ENCODE peak calls at places on chromosomes 4 and X, in six cellular contexts. G is H1, H is IMR-90, O is H9, F is neuronal stem cell, L is mesenchymal stem cell. R is an unnamed sample.

GRCh38 chrX:39477438-39478120 is 620.2 kb downstream of the BCOR start:
- DNase-seq in H (no peak), L (peak; percentile 81), O (peak; percentile 88), F (no peak), G (peak; percentile 2), R (peak; percentile 87)

GRCh38 chr4:182504440-182504839 is 261.2 kb downstream of the TENM3 start:
- DNase-seq in F (no peak), L (no peak), O (no peak), H (no peak), G (no peak), R (no peak)

GRCh38 chrX:153667931-153668396 is 5.6 kb downstream of the PNCK start:
- DNase-seq in H (peak; percentile 64), L (peak; percentile 64), G (no peak), F (no peak), O (peak; percentile 79), R (peak; percentile 62)

GRCh38 chr4:43837171-43837570 is 611.4 kb downstream of the KCTD8 start:
- DNase-seq in O (no peak), H (no peak), F (no peak), L (no peak), G (no peak), R (peak; percentile 2)

GRCh38 chrX:17459008-17459407 is 84.0 kb downstream of the NHS start:
- DNase-seq in O (no peak), G (no peak), F (no peak), H (peak; percentile 61), L (no peak), R (no peak)

GRCh38 chr4:137393043-137393442 is 139.3 kb downstream of the PCDH18 start:
- DNase-seq in L (peak; percentile 16), O (no peak), G (no peak), F (peak; percentile 11), H (no peak), R (no peak)

GRCh38 chr4:177667687-177668086 is 225.4 kb upstream of the AGA start:
- DNase-seq in F (no peak), L (no peak), H (no peak), O (no peak), G (no peak), R (peak; percentile 25)

GRCh38 chr4:69984030-69984443 is 11.7 kb upstream of the STATH start:
- DNase-seq in H (no peak), F (no peak), O (no peak), G (no peak), L (no peak), R (no peak)

GRCh38 chrX:48864210-48864609 is 28.8 kb upstream of the PCSK1N start:
- DNase-seq in O (no peak), H (peak; percentile 62), G (no peak), L (peak; percentile 66), F (no peak), R (no peak)

GRCh38 chrX:39491548-39492297 is 606.0 kb downstream of the BCOR start:
- DNase-seq in H (no peak), F (no peak), O (no peak), L (no peak), G (no peak), R (no peak)

GRCh38 chr4:73055241-73055897 is 14.1 kb downstream of the COX18 start:
- DNase-seq in L (no peak), O (no peak), F (no peak), G (no peak), H (peak; percentile 13), R (no peak)

GRCh38 chrX:10041383-10041782 is 74.2 kb downstream of the CLDN34 start:
- DNase-seq in L (no peak), G (peak; percentile 38), F (no peak), O (peak; percentile 34), H (peak; percentile 8), R (no peak)

GRCh38 chr4:14338866-14339265 is 663.4 kb upstream of the CPEB2 start:
- DNase-seq in G (no peak), H (no peak), F (no peak), L (no peak), O (no peak), R (no peak)

GRCh38 chr4:98262431-98262830 is 1.2 kb downstream of the RAP1GDS1 start:
- DNase-seq in H (no peak), O (no peak), F (no peak), L (no peak), G (no peak), R (no peak)

GRCh38 chr4:82652062-82652461 is 90.3 kb upstream of the TMEM150C start:
- DNase-seq in L (no peak), H (peak; percentile 23), G (no peak), O (no peak), F (no peak), R (no peak)

GRCh38 chr4:6568689-6569332 is 6.2 kb upstream of the MAN2B2 start:
- DNase-seq in L (peak; percentile 78), O (no peak), F (no peak), G (no peak), H (peak; percentile 79), R (peak; percentile 13)

GRCh38 chr4:106317815-106318214 is 1.5 kb downstream of the AIMP1 start:
- DNase-seq in F (no peak), H (no peak), G (no peak), L (no peak), O (no peak), R (no peak)

GRCh38 chr4:89645512-89645911 is 191.4 kb downstream of the SNCA start:
- DNase-seq in F (no peak), O (no peak), H (no peak), L (no peak), G (no peak), R (no peak)

GRCh38 chrX:134999469-134999868 is 8.7 kb downstream of the SMIM10 start:
- DNase-seq in O (no peak), F (no peak), G (no peak), L (peak; percentile 56), H (peak; percentile 69), R (no peak)

GRCh38 chr4:184385705-184386141 is 88.6 kb downstream of the IRF2 start:
- DNase-seq in F (no peak), H (no peak), L (no peak), O (peak; percentile 33), G (no peak), R (no peak)

GRCh38 chr4:145734576-145735329 is 54.8 kb downstream of the C4orf51 start:
- DNase-seq in F (no peak), L (peak; percentile 90), O (no peak), H (peak; percentile 96), G (no peak), R (peak; percentile 94)

GRCh38 chr4:151519728-151520415 is 110.9 kb downstream of the FHIP1A start:
- DNase-seq in G (no peak), O (no peak), F (no peak), L (no peak), H (no peak), R (no peak)

GRCh38 chr4:141797966-141798365 is 161.6 kb downstream of the IL15 start:
- DNase-seq in F (no peak), G (no peak), L (no peak), O (no peak), H (peak; percentile 68), R (no peak)

GRCh38 chrX:41259516-41259915 is 74.4 kb upstream of the DDX3X start:
- DNase-seq in G (no peak), O (peak; percentile 52), H (peak; percentile 28), F (no peak), L (no peak), R (peak; percentile 5)

GRCh38 chr4:118953276-118953675 is 64.6 kb downstream of the SYNPO2 start:
- DNase-seq in H (no peak), O (no peak), L (no peak), G (no peak), F (no peak), R (peak; percentile 39)

DNA sequence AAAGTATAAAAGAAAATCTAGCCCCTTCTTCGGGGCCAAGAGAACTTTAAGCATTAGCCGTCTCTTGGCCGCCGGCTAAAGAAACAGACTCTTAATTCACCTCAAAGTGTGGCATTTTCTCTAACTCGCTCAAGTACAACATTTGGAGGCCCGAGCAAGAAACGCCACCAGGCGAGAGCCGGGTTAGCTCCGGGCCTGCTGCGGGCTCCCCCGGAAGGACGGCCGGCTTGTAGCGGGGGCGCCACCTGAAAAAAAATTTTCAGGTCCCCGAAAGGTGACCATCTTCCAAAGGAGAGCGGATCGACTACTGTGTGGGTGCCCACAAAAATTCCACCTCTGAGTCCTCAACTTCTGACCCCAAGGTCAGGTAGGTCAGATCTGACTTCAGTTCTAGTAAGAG is 156.0 kb downstream of the DEFB131A start:
- DNase-seq in F (no peak), O (no peak), G (no peak), L (no peak), H (no peak), R (no peak)
- H2BK120ac ChIP-seq in F (no peak overlapping the region), O (no peak overlapping the region), G (no peak overlapping the region), L (no peak overlapping the region), H (no peak overlapping the region), R (no peak overlapping the region)

GRCh38 chr4:185657191-185657590 is 121.9 kb upstream of the PDLIM3 start:
- DNase-seq in F (peak; percentile 11), G (no peak), L (no peak), O (no peak), H (no peak), R (no peak)

GRCh38 chr4:185657699-185658098 is 122.4 kb upstream of the PDLIM3 start:
- DNase-seq in O (no peak), H (no peak), G (no peak), L (no peak), F (no peak), R (no peak)

GRCh38 chr4:185660340-185660739 is 125.0 kb upstream of the PDLIM3 start:
- DNase-seq in L (no peak), H (no peak), G (no peak), O (no peak), F (no peak), R (no peak)

GRCh38 chr4:185665655-185666054 is 130.3 kb upstream of the PDLIM3 start:
- DNase-seq in H (no peak), L (no peak), F (no peak), G (no peak), O (no peak), R (no peak)

DNA sequence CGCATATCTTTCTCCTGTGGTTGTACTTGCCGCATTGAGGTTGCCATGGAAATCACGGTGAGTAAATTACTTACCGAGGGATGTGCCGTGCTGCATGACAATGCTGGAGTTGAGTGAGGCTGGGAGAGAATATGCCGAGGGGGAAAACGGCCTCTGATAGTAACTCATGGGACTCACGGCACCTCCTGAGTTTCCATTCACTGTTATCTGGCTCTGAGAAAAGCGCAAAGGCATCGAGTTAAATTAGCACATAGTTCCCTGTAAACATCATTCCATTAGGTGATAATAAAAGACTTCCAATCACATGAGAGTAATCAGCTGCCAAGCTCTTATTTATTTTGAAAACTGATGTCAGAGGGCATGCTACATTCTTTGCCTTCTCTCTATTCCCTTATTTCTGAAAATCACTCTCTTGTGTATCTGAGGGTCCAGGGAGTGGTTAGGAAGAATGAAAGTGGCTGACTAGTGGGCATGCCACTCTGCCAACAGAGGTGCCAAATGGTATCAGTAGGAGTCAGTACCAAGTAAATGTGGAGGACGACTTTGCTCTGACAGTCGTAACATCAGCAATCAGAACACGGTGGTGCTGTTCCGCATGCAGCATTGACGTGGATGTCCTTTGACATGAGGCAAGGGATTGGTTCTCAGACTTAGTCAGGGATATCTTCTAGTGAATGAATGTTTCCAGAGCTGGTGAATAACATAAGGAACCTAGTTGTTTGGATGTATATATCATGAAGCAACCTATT is 126.9 kb upstream of the PDLIM3 start:
- DNase-seq in O (no peak), H (no peak), F (no peak), L (no peak), G (no peak), R (no peak)
- H4K91ac ChIP-seq in O (no peak overlapping the region), H (no peak overlapping the region), F (no peak overlapping the region), L (no peak overlapping the region), G (no peak overlapping the region), R (no peak overlapping the region)

GRCh38 chr4:77156912-77157858 is at the start of gene CCNG2:
- DNase-seq in L (peak; percentile 97), G (peak; percentile 84), H (peak; percentile 94), O (peak; percentile 93), F (no peak), R (peak; percentile 78)
- H2BK120ac ChIP-seq in L (peak within 1 kb of the TSS; percentile 94), G (peak within 1 kb of the TSS; percentile 71), H (peak within 1 kb of the TSS; percentile 91), O (peak within 1 kb of the TSS; percentile 99), F (peak within 1 kb of the TSS; percentile 99), R (peak within 1 kb of the TSS; percentile 100)

GRCh38 chrX:69597399-69597798 is 18.5 kb upstream of the EDA start:
- DNase-seq in G (no peak), L (no peak), O (no peak), F (no peak), H (no peak), R (no peak)
- H4K91ac ChIP-seq in G (no peak overlapping the region), L (no peak overlapping the region), O (no peak overlapping the region), F (no peak overlapping the region), H (no peak overlapping the region), R (no peak overlapping the region)

R was measured in trophoblast cell.